ENCODE peak calls at places on chromosomes 4 and X, in nine cellular contexts. One of them, this sample, is unnamed.

GRCh38 chr4:15355464-15355863 is 72.4 kb upstream of the C1QTNF7 start:
- DNase-seq in thyroid gland: no peak
- DNase-seq in heart right ventricle: no peak
- DNase-seq in left lung: no peak
- DNase-seq in CD8-positive, alpha-beta T cell: no peak
- DNase-seq in transverse colon: no peak
- DNase-seq in ovary: no peak
- DNase-seq in endothelial cell of umbilical vein: no peak
- DNase-seq in heart left ventricle: no peak
- DNase-seq in this sample: no peak

GRCh38 chrX:19382500-19383145 is 38.9 kb downstream of the PDHA1 start:
- DNase-seq in heart left ventricle: peak; percentile 11
- DNase-seq in thyroid gland: peak; percentile 50
- DNase-seq in left lung: peak; percentile 76
- DNase-seq in transverse colon: peak; percentile 52
- DNase-seq in heart right ventricle: peak; percentile 38
- DNase-seq in CD8-positive, alpha-beta T cell: peak; percentile 66
- DNase-seq in ovary: no peak
- DNase-seq in endothelial cell of umbilical vein: peak; percentile 30
- DNase-seq in this sample: no peak

GRCh38 chr4:111562811-111563210 is 582.4 kb upstream of the FAM241A start:
- DNase-seq in endothelial cell of umbilical vein: peak; percentile 9
- DNase-seq in ovary: no peak
- DNase-seq in CD8-positive, alpha-beta T cell: no peak
- DNase-seq in left lung: no peak
- DNase-seq in heart left ventricle: no peak
- DNase-seq in thyroid gland: no peak
- DNase-seq in transverse colon: no peak
- DNase-seq in heart right ventricle: no peak
- DNase-seq in this sample: no peak

GRCh38 chrX:71532078-71532752 is 689 bp upstream of the OGT start:
- DNase-seq in ovary: no peak
- DNase-seq in transverse colon: peak; percentile 41
- DNase-seq in CD8-positive, alpha-beta T cell: peak; percentile 64
- DNase-seq in heart left ventricle: no peak
- DNase-seq in endothelial cell of umbilical vein: peak; percentile 69
- DNase-seq in heart right ventricle: no peak
- DNase-seq in thyroid gland: no peak
- DNase-seq in left lung: no peak
- DNase-seq in this sample: no peak

GRCh38 chr4:82789377-82789776 is 9.2 kb downstream of the SCD5 start:
- DNase-seq in endothelial cell of umbilical vein: no peak
- DNase-seq in CD8-positive, alpha-beta T cell: peak; percentile 4
- DNase-seq in transverse colon: no peak
- DNase-seq in ovary: no peak
- DNase-seq in heart left ventricle: no peak
- DNase-seq in thyroid gland: peak; percentile 48
- DNase-seq in heart right ventricle: no peak
- DNase-seq in left lung: no peak
- DNase-seq in this sample: no peak

GRCh38 chrX:13373027-13373806 is 53.4 kb upstream of the ATXN3L start:
- DNase-seq in thyroid gland: no peak
- DNase-seq in left lung: no peak
- DNase-seq in transverse colon: no peak
- DNase-seq in ovary: no peak
- DNase-seq in heart right ventricle: no peak
- DNase-seq in endothelial cell of umbilical vein: no peak
- DNase-seq in CD8-positive, alpha-beta T cell: no peak
- DNase-seq in heart left ventricle: no peak
- DNase-seq in this sample: no peak

GRCh38 chrX:41561045-41561444 is 113.9 kb downstream of the NYX start:
- DNase-seq in heart left ventricle: peak; percentile 27
- DNase-seq in CD8-positive, alpha-beta T cell: no peak
- DNase-seq in endothelial cell of umbilical vein: peak; percentile 79
- DNase-seq in ovary: no peak
- DNase-seq in transverse colon: no peak
- DNase-seq in thyroid gland: no peak
- DNase-seq in left lung: no peak
- DNase-seq in heart right ventricle: no peak
- DNase-seq in this sample: peak; percentile 21

GRCh38 chr4:101790521-101791188 is at the start of gene BANK1:
- DNase-seq in heart left ventricle: peak; percentile 10
- DNase-seq in endothelial cell of umbilical vein: peak; percentile 62
- DNase-seq in CD8-positive, alpha-beta T cell: peak; percentile 55
- DNase-seq in heart right ventricle: peak; percentile 25
- DNase-seq in transverse colon: peak; percentile 71
- DNase-seq in ovary: no peak
- DNase-seq in thyroid gland: peak; percentile 72
- DNase-seq in left lung: peak; percentile 92
- DNase-seq in this sample: peak; percentile 38

GRCh38 chr4:174764105-174764729 is 64.8 kb downstream of the GLRA3 start:
- DNase-seq in heart left ventricle: no peak
- DNase-seq in ovary: no peak
- DNase-seq in heart right ventricle: no peak
- DNase-seq in endothelial cell of umbilical vein: peak; percentile 6
- DNase-seq in left lung: no peak
- DNase-seq in transverse colon: no peak
- DNase-seq in CD8-positive, alpha-beta T cell: no peak
- DNase-seq in thyroid gland: no peak
- DNase-seq in this sample: no peak

GRCh38 chrX:143683486-143683885 is 37.1 kb downstream of the SPANXN2 start:
- DNase-seq in heart right ventricle: no peak
- DNase-seq in endothelial cell of umbilical vein: no peak
- DNase-seq in left lung: no peak
- DNase-seq in ovary: no peak
- DNase-seq in thyroid gland: no peak
- DNase-seq in heart left ventricle: no peak
- DNase-seq in CD8-positive, alpha-beta T cell: no peak
- DNase-seq in transverse colon: no peak
- DNase-seq in this sample: no peak

GRCh38 chrX:133983974-133984578 is 1.3 kb downstream of the GPC3 start:
- DNase-seq in CD8-positive, alpha-beta T cell: no peak
- DNase-seq in transverse colon: no peak
- DNase-seq in endothelial cell of umbilical vein: no peak
- DNase-seq in thyroid gland: no peak
- DNase-seq in heart left ventricle: no peak
- DNase-seq in left lung: peak; percentile 44
- DNase-seq in heart right ventricle: no peak
- DNase-seq in ovary: no peak
- DNase-seq in this sample: no peak

GRCh38 chr4:31613946-31614623 is 893.9 kb downstream of the PCDH7 start:
- DNase-seq in heart right ventricle: no peak
- DNase-seq in endothelial cell of umbilical vein: no peak
- DNase-seq in transverse colon: no peak
- DNase-seq in CD8-positive, alpha-beta T cell: no peak
- DNase-seq in thyroid gland: no peak
- DNase-seq in ovary: no peak
- DNase-seq in heart left ventricle: no peak
- DNase-seq in left lung: no peak
- DNase-seq in this sample: no peak

GRCh38 chrX:125507119-125507518 is 187.4 kb downstream of the TEX13C start:
- DNase-seq in left lung: no peak
- DNase-seq in heart right ventricle: no peak
- DNase-seq in ovary: no peak
- DNase-seq in transverse colon: no peak
- DNase-seq in CD8-positive, alpha-beta T cell: no peak
- DNase-seq in endothelial cell of umbilical vein: no peak
- DNase-seq in thyroid gland: no peak
- DNase-seq in heart left ventricle: no peak
- DNase-seq in this sample: no peak

GRCh38 chrX:123093792-123094191 is 90.3 kb upstream of the GRIA3 start:
- DNase-seq in heart right ventricle: no peak
- DNase-seq in endothelial cell of umbilical vein: no peak
- DNase-seq in left lung: no peak
- DNase-seq in transverse colon: no peak
- DNase-seq in heart left ventricle: no peak
- DNase-seq in CD8-positive, alpha-beta T cell: no peak
- DNase-seq in thyroid gland: no peak
- DNase-seq in ovary: no peak
- DNase-seq in this sample: no peak

GRCh38 chrX:51867626-51868025 is 25.8 kb upstream of the MAGED1 start:
- DNase-seq in left lung: no peak
- DNase-seq in thyroid gland: no peak
- DNase-seq in heart left ventricle: no peak
- DNase-seq in CD8-positive, alpha-beta T cell: no peak
- DNase-seq in heart right ventricle: no peak
- DNase-seq in ovary: no peak
- DNase-seq in endothelial cell of umbilical vein: no peak
- DNase-seq in transverse colon: no peak
- DNase-seq in this sample: no peak

GRCh38 chr4:183721207-183722081 is 62.4 kb downstream of the TRAPPC11 start:
- DNase-seq in heart left ventricle: peak; percentile 59
- DNase-seq in CD8-positive, alpha-beta T cell: peak; percentile 72
- DNase-seq in endothelial cell of umbilical vein: peak; percentile 68
- DNase-seq in thyroid gland: peak; percentile 76
- DNase-seq in left lung: peak; percentile 90
- DNase-seq in ovary: peak; percentile 86
- DNase-seq in transverse colon: peak; percentile 83
- DNase-seq in heart right ventricle: peak; percentile 83
- DNase-seq in this sample: no peak

DNA sequence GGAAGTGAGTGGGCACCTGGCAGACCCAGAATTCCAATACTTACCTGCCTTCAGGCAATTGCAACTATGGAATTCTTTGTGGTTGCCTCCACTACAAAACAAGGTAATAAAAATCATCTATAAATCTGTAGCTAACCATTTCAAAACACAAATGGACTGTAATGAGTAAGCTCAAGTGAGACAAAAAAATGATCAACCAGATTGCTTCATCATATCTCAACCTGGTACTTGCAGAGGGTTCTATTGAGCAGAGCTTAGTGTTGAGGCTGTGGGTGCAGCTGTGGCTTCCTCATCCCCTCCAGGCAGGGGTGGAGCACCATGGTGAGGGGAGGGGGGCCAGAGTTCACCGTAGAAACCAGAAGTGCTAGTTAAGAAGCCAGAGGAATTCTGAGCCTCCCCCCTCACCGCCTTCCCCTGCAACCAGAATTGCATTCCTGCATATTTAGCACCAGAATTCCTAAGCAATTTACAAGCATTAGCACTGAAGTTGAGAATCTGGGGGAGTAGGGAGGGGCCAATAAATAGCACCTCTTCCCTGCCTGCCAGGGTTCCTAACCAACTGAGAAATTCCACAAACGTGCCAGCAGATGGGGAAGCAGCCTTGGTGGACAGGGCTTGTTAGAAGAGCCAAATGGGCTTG is 11.5 kb downstream of the CTAG1A start:
- DNase-seq in heart left ventricle: no peak
- DNase-seq in ovary: no peak
- DNase-seq in CD8-positive, alpha-beta T cell: peak; percentile 38
- DNase-seq in endothelial cell of umbilical vein: no peak
- DNase-seq in transverse colon: no peak
- DNase-seq in left lung: no peak
- DNase-seq in heart right ventricle: no peak
- DNase-seq in thyroid gland: peak; percentile 52
- DNase-seq in this sample: no peak
- TF ChIP-seq CTCF in heart left ventricle: no peak
- TF ChIP-seq CTCF in ovary: no peak
- TF ChIP-seq CTCF in CD8-positive, alpha-beta T cell: no peak
- TF ChIP-seq CTCF in endothelial cell of umbilical vein: no peak
- TF ChIP-seq CTCF in transverse colon: no peak
- TF ChIP-seq CTCF in left lung: no peak
- TF ChIP-seq CTCF in heart right ventricle: no peak
- TF ChIP-seq CTCF in thyroid gland: no peak
- TF ChIP-seq CTCF in this sample: no peak

GRCh38 chrX:85243155-85243554 is 424 bp downstream of the SATL1 start:
- DNase-seq in left lung: no peak
- DNase-seq in thyroid gland: no peak
- DNase-seq in endothelial cell of umbilical vein: no peak
- DNase-seq in heart right ventricle: no peak
- DNase-seq in transverse colon: no peak
- DNase-seq in heart left ventricle: no peak
- DNase-seq in CD8-positive, alpha-beta T cell: no peak
- DNase-seq in ovary: no peak
- DNase-seq in this sample: no peak
- H3K4me3 ChIP-seq in left lung: no peak overlapping the region
- H3K4me3 ChIP-seq in thyroid gland: no peak overlapping the region
- H3K4me3 ChIP-seq in endothelial cell of umbilical vein: peak overlapping the region; percentile 33
- H3K4me3 ChIP-seq in heart right ventricle: peak overlapping the region; percentile 63
- H3K4me3 ChIP-seq in transverse colon: no peak overlapping the region
- H3K4me3 ChIP-seq in heart left ventricle: peak overlapping the region; percentile 62
- H3K4me3 ChIP-seq in CD8-positive, alpha-beta T cell: no peak overlapping the region
- H3K4me3 ChIP-seq in ovary: peak overlapping the region; percentile 53
- H3K4me3 ChIP-seq in this sample: peak overlapping the region; percentile 64

GRCh38 chr4:152075253-152075928 is 314.6 kb upstream of the GATB start:
- DNase-seq in endothelial cell of umbilical vein: no peak
- DNase-seq in heart left ventricle: no peak
- DNase-seq in CD8-positive, alpha-beta T cell: no peak
- DNase-seq in ovary: no peak
- DNase-seq in heart right ventricle: no peak
- DNase-seq in thyroid gland: no peak
- DNase-seq in transverse colon: no peak
- DNase-seq in left lung: no peak
- DNase-seq in this sample: no peak

GRCh38 chr4:152074573-152074972 is 313.8 kb upstream of the GATB start:
- DNase-seq in transverse colon: no peak
- DNase-seq in left lung: no peak
- DNase-seq in CD8-positive, alpha-beta T cell: no peak
- DNase-seq in thyroid gland: no peak
- DNase-seq in endothelial cell of umbilical vein: peak; percentile 3
- DNase-seq in heart right ventricle: no peak
- DNase-seq in heart left ventricle: no peak
- DNase-seq in ovary: no peak
- DNase-seq in this sample: no peak

GRCh38 chr4:152073738-152074137 is 312.9 kb upstream of the GATB start:
- DNase-seq in endothelial cell of umbilical vein: no peak
- DNase-seq in ovary: peak; percentile 26
- DNase-seq in CD8-positive, alpha-beta T cell: no peak
- DNase-seq in transverse colon: no peak
- DNase-seq in left lung: no peak
- DNase-seq in thyroid gland: peak; percentile 87
- DNase-seq in heart left ventricle: no peak
- DNase-seq in heart right ventricle: no peak
- DNase-seq in this sample: no peak

GRCh38 chr4:152072886-152073285 is 312.1 kb upstream of the GATB start:
- DNase-seq in heart right ventricle: no peak
- DNase-seq in heart left ventricle: no peak
- DNase-seq in thyroid gland: no peak
- DNase-seq in ovary: no peak
- DNase-seq in left lung: no peak
- DNase-seq in CD8-positive, alpha-beta T cell: no peak
- DNase-seq in endothelial cell of umbilical vein: no peak
- DNase-seq in transverse colon: no peak
- DNase-seq in this sample: no peak

GRCh38 chr4:152072001-152072485 is 311.2 kb upstream of the GATB start:
- DNase-seq in heart left ventricle: no peak
- DNase-seq in left lung: no peak
- DNase-seq in heart right ventricle: peak; percentile 37
- DNase-seq in transverse colon: no peak
- DNase-seq in endothelial cell of umbilical vein: no peak
- DNase-seq in ovary: no peak
- DNase-seq in CD8-positive, alpha-beta T cell: no peak
- DNase-seq in thyroid gland: peak; percentile 84
- DNase-seq in this sample: no peak
- H3K4me1 ChIP-seq in heart left ventricle: peaks cover 2% of the 10 kb centered on the region
- H3K4me1 ChIP-seq in left lung: peaks cover 9% of the 10 kb centered on the region
- H3K4me1 ChIP-seq in heart right ventricle: no peaks in the 10 kb centered on the region
- H3K4me1 ChIP-seq in transverse colon: no peaks in the 10 kb centered on the region
- H3K4me1 ChIP-seq in endothelial cell of umbilical vein: peaks cover 3% of the 10 kb centered on the region
- H3K4me1 ChIP-seq in ovary: peaks cover 2% of the 10 kb centered on the region
- H3K4me1 ChIP-seq in CD8-positive, alpha-beta T cell: peaks cover 11% of the 10 kb centered on the region
- H3K4me1 ChIP-seq in thyroid gland: peaks cover 13% of the 10 kb centered on the region
- H3K4me1 ChIP-seq in this sample: no peaks in the 10 kb centered on the region

GRCh38 chrX:1623691-1624090 is 8.8 kb downstream of the ASMT start:
- DNase-seq in thyroid gland: no peak
- DNase-seq in CD8-positive, alpha-beta T cell: no peak
- DNase-seq in ovary: no peak
- DNase-seq in heart right ventricle: no peak
- DNase-seq in endothelial cell of umbilical vein: no peak
- DNase-seq in heart left ventricle: no peak
- DNase-seq in left lung: no peak
- DNase-seq in transverse colon: no peak
- DNase-seq in this sample: no peak
- TF ChIP-seq CTCF in thyroid gland: no peak
- TF ChIP-seq CTCF in CD8-positive, alpha-beta T cell: no peak
- TF ChIP-seq CTCF in ovary: no peak
- TF ChIP-seq CTCF in heart right ventricle: no peak
- TF ChIP-seq CTCF in endothelial cell of umbilical vein: no peak
- TF ChIP-seq CTCF in heart left ventricle: no peak
- TF ChIP-seq CTCF in left lung: no peak
- TF ChIP-seq CTCF in transverse colon: no peak
- TF ChIP-seq CTCF in this sample: no peak

This sample was measured in tibial artery.